ENCODE peak calls at places on chromosomes 16 and 17, in nine cellular contexts. J is Peyer's patch, N is neuronal stem cell, D is brain microvascular endothelial cell, P is colonic mucosa, X is A549, F is suprapubic skin, A is fibroblast of lung, Y is transverse colon. W is an unnamed sample.
A peak's percentile ranks its signal among the peaks of the same experiment; 100 is the strongest.

GRCh38 chr16:81431554-81432353 is 12.9 kb upstream of the CMIP start:
- DNase-seq in D (peak; percentile 62), Y (no peak), F (peak; percentile 75), N (no peak), J (no peak), X (peak; percentile 90), P (no peak), A (peak; percentile 89), W (peak; percentile 65)

GRCh38 chr16:89365044-89365467 is 125.3 kb downstream of the ANKRD11 start:
- DNase-seq in D (peak; percentile 87), A (no peak), J (no peak), P (no peak), Y (no peak), X (no peak), F (no peak), N (no peak), W (no peak)

GRCh38 chr16:80610489-80611156 is 69.8 kb downstream of the DYNLRB2 start:
- DNase-seq in N (no peak), X (no peak), A (no peak), D (no peak), P (no peak), F (no peak), Y (no peak), J (no peak), W (no peak)

GRCh38 chr17:79944821-79945391 is 90.8 kb downstream of the TBC1D16 start:
- DNase-seq in A (no peak), D (no peak), F (peak; percentile 58), N (no peak), P (peak; percentile 16), X (no peak), J (no peak), Y (no peak), W (peak; percentile 41)

GRCh38 chr17:8630227-8630801 is at the start of gene MYH10:
- DNase-seq in J (peak; percentile 48), A (no peak), P (no peak), D (no peak), F (peak; percentile 74), X (no peak), N (no peak), Y (peak; percentile 15), W (peak; percentile 48)

GRCh38 chr16:76668207-76668725 is 391.1 kb downstream of the CNTNAP4 start:
- DNase-seq in X (no peak), Y (no peak), N (peak; percentile 14), F (no peak), P (no peak), D (no peak), J (no peak), A (no peak), W (no peak)

GRCh38 chr17:44376124-44376523 is 12.5 kb upstream of the FAM171A2 start:
- DNase-seq in D (peak; percentile 18), F (no peak), J (peak; percentile 43), Y (no peak), X (no peak), A (peak; percentile 68), P (no peak), N (no peak), W (no peak)

GRCh38 chr17:9173386-9173983 is 152.2 kb downstream of the NTN1 start:
- DNase-seq in N (no peak), J (no peak), D (no peak), A (no peak), P (no peak), X (no peak), Y (no peak), F (no peak), W (no peak)

GRCh38 chr17:67868176-67868575 is 42.9 kb downstream of the BPTF start:
- DNase-seq in Y (no peak), D (no peak), F (no peak), X (no peak), N (no peak), P (no peak), A (no peak), J (no peak), W (no peak)

GRCh38 chr17:13952252-13952721 is 117.0 kb upstream of the COX10 start:
- DNase-seq in J (no peak), P (no peak), D (no peak), X (no peak), N (no peak), A (no peak), F (no peak), Y (no peak), W (no peak)

GRCh38 chr17:10674696-10675095 is 17.6 kb upstream of the MYH3 start:
- DNase-seq in Y (no peak), X (no peak), F (no peak), J (no peak), D (no peak), A (no peak), P (no peak), N (no peak), W (no peak)

GRCh38 chr16:20971420-20971819 is 70.8 kb downstream of the LYRM1 start:
- DNase-seq in X (no peak), N (no peak), F (no peak), D (no peak), Y (no peak), A (no peak), P (no peak), J (no peak), W (no peak)

GRCh38 chr17:13437966-13438779 is 163.6 kb downstream of the HS3ST3A1 start:
- DNase-seq in N (peak; percentile 75), Y (peak; percentile 61), X (no peak), F (no peak), D (peak; percentile 50), J (no peak), A (peak; percentile 52), P (peak; percentile 54), W (no peak)

DNA sequence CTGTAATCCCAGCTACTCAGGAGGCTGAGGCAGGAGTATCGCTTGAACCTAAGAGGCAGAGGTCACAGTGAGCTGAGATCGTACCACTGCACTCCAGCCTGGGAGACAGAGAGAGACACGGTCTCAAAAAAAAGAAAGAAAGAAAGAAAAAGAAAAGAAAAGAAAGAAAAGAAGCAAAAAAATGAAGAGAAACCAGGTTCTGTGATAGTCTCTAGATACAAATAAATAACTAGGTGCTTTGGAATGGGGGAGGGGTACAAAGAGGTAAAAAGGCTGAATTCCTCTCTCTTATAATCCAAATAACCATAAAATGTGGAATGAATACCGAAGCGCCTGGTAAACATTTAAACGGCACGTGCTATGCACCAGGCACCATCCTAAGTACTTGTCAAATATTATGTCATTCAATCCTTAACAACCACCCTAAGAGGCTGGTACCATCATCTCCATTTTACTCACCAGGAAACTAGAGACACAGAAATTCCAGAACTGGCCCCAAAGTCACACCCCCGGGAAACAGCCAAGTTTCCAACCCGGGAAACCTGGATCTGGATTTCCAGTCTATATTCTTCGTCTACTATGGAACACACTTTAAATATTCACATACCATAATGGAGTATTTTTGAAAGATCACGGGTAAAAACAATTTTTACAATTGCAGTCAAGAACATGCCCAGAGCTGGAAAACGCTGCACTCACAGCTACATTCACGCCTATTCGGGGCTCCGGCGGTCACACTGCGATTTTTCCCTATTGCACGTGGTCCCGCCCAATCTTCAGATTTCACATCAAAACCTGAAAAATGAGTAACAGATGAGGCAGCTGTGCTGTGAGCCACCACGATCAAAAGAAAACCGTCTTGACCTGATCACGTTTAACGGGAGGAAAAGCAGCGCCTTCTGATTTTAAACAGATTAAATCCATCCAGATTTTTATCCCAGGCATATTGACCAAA is 10.5 kb downstream of the NXN start:
- DNase-seq in F (no peak), N (no peak), A (no peak), D (no peak), Y (no peak), P (no peak), J (no peak), X (no peak), W (no peak)
- H3K4me3 ChIP-seq in F (no peak overlapping the region), N (no peak overlapping the region), A (peak overlapping the region; percentile 51), D (no peak overlapping the region), Y (no peak overlapping the region), P (no peak overlapping the region), J (no peak overlapping the region), X (no peak overlapping the region), W (no peak overlapping the region)

GRCh38 chr16:29687755-29688154 is 8.8 kb downstream of the QPRT start:
- DNase-seq in J (no peak), F (no peak), N (no peak), P (no peak), A (no peak), Y (no peak), X (no peak), D (no peak), W (no peak)
- H3K27ac ChIP-seq in J (no peak overlapping the region), F (no peak overlapping the region), N (no peak overlapping the region), P (no peak overlapping the region), A (no peak overlapping the region), Y (no peak overlapping the region), X (no peak overlapping the region), D (no peak overlapping the region), W (no peak overlapping the region)

DNA sequence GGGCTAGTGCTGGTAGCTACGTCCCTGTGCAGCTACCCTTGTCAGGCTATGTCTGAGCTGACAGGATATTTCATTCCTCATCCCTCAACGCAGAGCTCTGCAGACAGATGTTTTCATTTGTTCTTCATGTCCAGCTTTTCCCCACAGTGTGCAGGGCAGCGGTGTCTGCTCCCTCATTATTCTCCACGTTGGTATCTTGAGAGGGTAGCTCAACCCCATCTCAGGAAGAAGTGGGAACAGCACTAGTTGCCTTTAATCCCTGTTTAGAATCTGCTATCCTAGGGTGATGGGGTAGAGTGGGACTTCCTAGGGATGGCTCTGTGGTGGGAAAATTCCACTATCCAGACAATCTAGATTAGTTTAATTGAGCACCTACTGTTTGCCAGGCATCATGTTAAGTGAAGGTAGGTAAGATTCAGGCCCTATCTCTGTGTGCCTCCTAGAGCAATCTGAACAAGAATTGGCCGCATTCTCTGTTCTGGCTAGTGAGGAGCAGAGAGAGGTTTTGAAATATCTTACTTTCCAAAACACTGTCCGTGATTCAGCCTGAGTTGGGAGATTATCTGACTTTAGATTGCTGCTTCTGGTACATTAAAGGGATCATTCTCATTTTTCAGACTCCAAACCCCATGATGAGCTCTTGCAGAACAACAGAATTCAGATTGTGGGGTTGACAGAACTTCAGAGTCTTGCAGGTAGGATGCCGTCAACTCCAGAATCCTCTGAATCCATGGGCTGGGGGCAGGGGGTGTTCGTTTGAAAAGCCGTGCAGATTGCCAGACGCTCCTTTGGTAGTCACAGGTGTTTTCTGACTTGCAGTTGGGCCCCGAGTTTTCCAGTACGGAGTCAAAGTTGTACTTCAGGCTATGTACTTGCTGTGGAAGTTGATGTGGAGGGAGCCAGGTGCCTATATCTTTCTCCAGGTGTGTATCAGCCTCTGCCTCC is 963 bp downstream of the ALG1 start:
- DNase-seq in X (no peak), A (no peak), J (no peak), D (no peak), Y (no peak), F (peak; percentile 49), P (no peak), N (no peak), W (no peak)
- H3K4me3 ChIP-seq in X (peak overlapping the region; percentile 84), A (peak overlapping the region; percentile 83), J (peak overlapping the region; percentile 64), D (peak overlapping the region; percentile 87), Y (peak overlapping the region; percentile 62), F (peak overlapping the region; percentile 58), P (peak overlapping the region; percentile 71), N (peak overlapping the region; percentile 96), W (peak overlapping the region; percentile 90)

DNA sequence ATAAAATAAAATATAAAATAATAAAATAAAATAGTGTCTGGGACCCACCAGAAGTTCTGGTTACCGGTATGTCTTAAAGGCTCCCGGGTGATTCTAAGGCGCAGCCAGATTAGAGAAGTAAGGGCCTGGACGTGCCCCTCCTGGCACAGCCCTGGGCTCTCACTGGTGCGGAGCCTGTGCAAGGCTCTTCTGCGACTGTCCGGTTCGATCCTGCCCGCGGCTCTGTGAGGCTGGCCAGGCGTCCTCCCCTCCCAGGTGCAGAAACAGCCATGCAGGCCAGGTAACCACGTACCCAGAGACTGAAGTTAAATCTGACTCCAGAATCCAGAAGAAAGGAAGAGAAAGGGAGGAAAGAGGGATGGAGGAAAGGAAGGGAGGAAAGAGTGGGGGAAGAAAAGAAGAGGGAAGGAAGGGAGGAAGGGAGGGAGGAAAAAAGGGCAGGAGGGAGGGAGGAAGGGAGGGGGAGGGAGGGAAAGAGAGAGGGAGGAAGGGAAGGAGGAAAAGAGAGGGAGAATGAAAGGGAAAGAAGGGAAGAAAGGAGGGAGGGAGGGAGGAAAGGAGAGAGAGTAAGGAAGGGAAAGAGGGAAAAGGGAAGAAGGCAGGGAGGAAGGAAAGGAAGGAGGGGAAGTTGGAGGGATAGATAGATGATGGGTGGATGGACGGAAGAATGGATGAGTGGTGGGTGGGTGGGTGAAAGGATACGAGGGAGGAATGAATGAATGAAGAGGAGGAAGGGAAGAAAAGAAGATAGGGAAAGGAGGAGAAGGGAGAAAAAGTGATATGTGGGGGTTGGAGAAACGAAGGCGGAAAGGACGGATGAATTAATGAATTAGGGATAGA is 42.3 kb downstream of the C16orf82 start:
- DNase-seq in F (no peak), A (no peak), P (no peak), D (no peak), J (no peak), N (no peak), Y (no peak), X (no peak), W (no peak)
- H3K27ac ChIP-seq in F (no peak overlapping the region), A (no peak overlapping the region), P (no peak overlapping the region), D (no peak overlapping the region), J (peak overlapping the region; percentile 79), N (no peak overlapping the region), Y (no peak overlapping the region), X (no peak overlapping the region), W (no peak overlapping the region)